ENCODE peak calls at places on chromosomes 7 and 10, in ten cellular contexts. One of them, this sample, is unnamed.

GRCh38 chr10:132065491-132066105 is at the start of gene JAKMIP3:
- DNase-seq in EL: peak
- DNase-seq in adrenal gland: peak
- DNase-seq in heart left ventricle: peak
- DNase-seq in activated B cell treated with CpG ODN at 0.5 μM for 24 hours: no peak
- DNase-seq in CD4-positive, alpha-beta memory T cell: no peak
- DNase-seq in activated T-cell treated with anti-CD3 and anti-CD28 coated beads, Interleukin-2, amount 50 U/mL, for 1 hour: no peak
- DNase-seq in psoas muscle: peak
- DNase-seq in A549: peak
- DNase-seq in fibroblast of lung: peak
- DNase-seq in this sample: peak

GRCh38 chr10:129924375-129925085 is 39.5 kb downstream of the EBF3 start:
- DNase-seq in fibroblast of lung: no peak
- DNase-seq in activated T-cell treated with anti-CD3 and anti-CD28 coated beads, Interleukin-2, amount 50 U/mL, for 1 hour: no peak
- DNase-seq in A549: no peak
- DNase-seq in psoas muscle: peak
- DNase-seq in EL: no peak
- DNase-seq in activated B cell treated with CpG ODN at 0.5 μM for 24 hours: no peak
- DNase-seq in heart left ventricle: no peak
- DNase-seq in CD4-positive, alpha-beta memory T cell: no peak
- DNase-seq in adrenal gland: no peak
- DNase-seq in this sample: no peak

GRCh38 chr10:121205625-121206024 is 354.5 kb downstream of the WDR11 start:
- DNase-seq in activated T-cell treated with anti-CD3 and anti-CD28 coated beads, Interleukin-2, amount 50 U/mL, for 1 hour: no peak
- DNase-seq in A549: no peak
- DNase-seq in CD4-positive, alpha-beta memory T cell: no peak
- DNase-seq in psoas muscle: no peak
- DNase-seq in EL: no peak
- DNase-seq in adrenal gland: no peak
- DNase-seq in fibroblast of lung: no peak
- DNase-seq in activated B cell treated with CpG ODN at 0.5 μM for 24 hours: no peak
- DNase-seq in heart left ventricle: no peak
- DNase-seq in this sample: no peak

GRCh38 chr10:16811765-16812164 is 5.5 kb downstream of the RSU1 start:
- DNase-seq in CD4-positive, alpha-beta memory T cell: no peak
- DNase-seq in adrenal gland: no peak
- DNase-seq in fibroblast of lung: no peak
- DNase-seq in activated B cell treated with CpG ODN at 0.5 μM for 24 hours: no peak
- DNase-seq in EL: no peak
- DNase-seq in heart left ventricle: no peak
- DNase-seq in activated T-cell treated with anti-CD3 and anti-CD28 coated beads, Interleukin-2, amount 50 U/mL, for 1 hour: no peak
- DNase-seq in A549: no peak
- DNase-seq in psoas muscle: no peak
- DNase-seq in this sample: no peak

GRCh38 chr7:42272793-42273665 is 36.0 kb upstream of the GLI3 start:
- DNase-seq in EL: peak
- DNase-seq in psoas muscle: no peak
- DNase-seq in fibroblast of lung: peak
- DNase-seq in activated B cell treated with CpG ODN at 0.5 μM for 24 hours: no peak
- DNase-seq in CD4-positive, alpha-beta memory T cell: no peak
- DNase-seq in activated T-cell treated with anti-CD3 and anti-CD28 coated beads, Interleukin-2, amount 50 U/mL, for 1 hour: no peak
- DNase-seq in heart left ventricle: no peak
- DNase-seq in A549: no peak
- DNase-seq in adrenal gland: no peak
- DNase-seq in this sample: peak

GRCh38 chr10:125035136-125035535 is 93.2 kb downstream of the ZRANB1 start:
- DNase-seq in heart left ventricle: no peak
- DNase-seq in activated T-cell treated with anti-CD3 and anti-CD28 coated beads, Interleukin-2, amount 50 U/mL, for 1 hour: no peak
- DNase-seq in fibroblast of lung: peak
- DNase-seq in CD4-positive, alpha-beta memory T cell: no peak
- DNase-seq in EL: peak
- DNase-seq in psoas muscle: no peak
- DNase-seq in A549: no peak
- DNase-seq in activated B cell treated with CpG ODN at 0.5 μM for 24 hours: no peak
- DNase-seq in adrenal gland: no peak
- DNase-seq in this sample: peak

GRCh38 chr10:79381804-79382221 is 34.5 kb downstream of the PPIF start:
- DNase-seq in activated T-cell treated with anti-CD3 and anti-CD28 coated beads, Interleukin-2, amount 50 U/mL, for 1 hour: no peak
- DNase-seq in activated B cell treated with CpG ODN at 0.5 μM for 24 hours: peak
- DNase-seq in fibroblast of lung: peak
- DNase-seq in adrenal gland: peak
- DNase-seq in A549: no peak
- DNase-seq in heart left ventricle: peak
- DNase-seq in CD4-positive, alpha-beta memory T cell: no peak
- DNase-seq in EL: peak
- DNase-seq in psoas muscle: peak
- DNase-seq in this sample: no peak

GRCh38 chr10:112898540-112899395 is 51.3 kb upstream of the TCF7L2 start:
- DNase-seq in CD4-positive, alpha-beta memory T cell: no peak
- DNase-seq in heart left ventricle: no peak
- DNase-seq in activated B cell treated with CpG ODN at 0.5 μM for 24 hours: no peak
- DNase-seq in fibroblast of lung: peak
- DNase-seq in EL: peak
- DNase-seq in A549: peak
- DNase-seq in psoas muscle: no peak
- DNase-seq in adrenal gland: peak
- DNase-seq in activated T-cell treated with anti-CD3 and anti-CD28 coated beads, Interleukin-2, amount 50 U/mL, for 1 hour: no peak
- DNase-seq in this sample: peak

GRCh38 chr10:61992683-61993629 is 91.5 kb downstream of the ARID5B start:
- DNase-seq in A549: no peak
- DNase-seq in fibroblast of lung: peak
- DNase-seq in adrenal gland: peak
- DNase-seq in heart left ventricle: no peak
- DNase-seq in activated B cell treated with CpG ODN at 0.5 μM for 24 hours: no peak
- DNase-seq in activated T-cell treated with anti-CD3 and anti-CD28 coated beads, Interleukin-2, amount 50 U/mL, for 1 hour: peak
- DNase-seq in EL: peak
- DNase-seq in CD4-positive, alpha-beta memory T cell: peak
- DNase-seq in psoas muscle: no peak
- DNase-seq in this sample: peak

GRCh38 chr7:37208528-37208927 is 240.1 kb downstream of the ELMO1 start:
- DNase-seq in CD4-positive, alpha-beta memory T cell: peak
- DNase-seq in fibroblast of lung: peak
- DNase-seq in heart left ventricle: no peak
- DNase-seq in activated T-cell treated with anti-CD3 and anti-CD28 coated beads, Interleukin-2, amount 50 U/mL, for 1 hour: peak
- DNase-seq in A549: peak
- DNase-seq in EL: peak
- DNase-seq in activated B cell treated with CpG ODN at 0.5 μM for 24 hours: no peak
- DNase-seq in psoas muscle: peak
- DNase-seq in adrenal gland: peak
- DNase-seq in this sample: peak

GRCh38 chr7:5638994-5639393 is 142.5 kb downstream of the RNF216 start:
- DNase-seq in EL: peak
- DNase-seq in activated T-cell treated with anti-CD3 and anti-CD28 coated beads, Interleukin-2, amount 50 U/mL, for 1 hour: no peak
- DNase-seq in heart left ventricle: peak
- DNase-seq in CD4-positive, alpha-beta memory T cell: no peak
- DNase-seq in fibroblast of lung: no peak
- DNase-seq in psoas muscle: no peak
- DNase-seq in adrenal gland: no peak
- DNase-seq in activated B cell treated with CpG ODN at 0.5 μM for 24 hours: no peak
- DNase-seq in A549: no peak
- DNase-seq in this sample: no peak

GRCh38 chr10:104824378-104825006 is 183.4 kb downstream of the SORCS3 start:
- DNase-seq in activated T-cell treated with anti-CD3 and anti-CD28 coated beads, Interleukin-2, amount 50 U/mL, for 1 hour: peak
- DNase-seq in EL: peak
- DNase-seq in fibroblast of lung: peak
- DNase-seq in heart left ventricle: no peak
- DNase-seq in adrenal gland: peak
- DNase-seq in psoas muscle: no peak
- DNase-seq in activated B cell treated with CpG ODN at 0.5 μM for 24 hours: no peak
- DNase-seq in CD4-positive, alpha-beta memory T cell: peak
- DNase-seq in A549: no peak
- DNase-seq in this sample: peak

GRCh38 chr7:138813945-138814344 is 15.9 kb upstream of the ATP6V0A4 start:
- DNase-seq in adrenal gland: no peak
- DNase-seq in heart left ventricle: no peak
- DNase-seq in activated B cell treated with CpG ODN at 0.5 μM for 24 hours: no peak
- DNase-seq in psoas muscle: no peak
- DNase-seq in CD4-positive, alpha-beta memory T cell: no peak
- DNase-seq in activated T-cell treated with anti-CD3 and anti-CD28 coated beads, Interleukin-2, amount 50 U/mL, for 1 hour: no peak
- DNase-seq in fibroblast of lung: no peak
- DNase-seq in EL: no peak
- DNase-seq in A549: no peak
- DNase-seq in this sample: no peak

GRCh38 chr7:82677493-82677892 is 233.9 kb upstream of the CACNA2D1 start:
- DNase-seq in activated T-cell treated with anti-CD3 and anti-CD28 coated beads, Interleukin-2, amount 50 U/mL, for 1 hour: peak
- DNase-seq in CD4-positive, alpha-beta memory T cell: peak
- DNase-seq in fibroblast of lung: peak
- DNase-seq in EL: peak
- DNase-seq in activated B cell treated with CpG ODN at 0.5 μM for 24 hours: no peak
- DNase-seq in heart left ventricle: peak
- DNase-seq in A549: no peak
- DNase-seq in psoas muscle: no peak
- DNase-seq in adrenal gland: no peak
- DNase-seq in this sample: peak

GRCh38 chr7:110568932-110569331 is 522.0 kb upstream of the LRRN3 start:
- DNase-seq in CD4-positive, alpha-beta memory T cell: no peak
- DNase-seq in EL: no peak
- DNase-seq in fibroblast of lung: no peak
- DNase-seq in activated T-cell treated with anti-CD3 and anti-CD28 coated beads, Interleukin-2, amount 50 U/mL, for 1 hour: no peak
- DNase-seq in heart left ventricle: no peak
- DNase-seq in activated B cell treated with CpG ODN at 0.5 μM for 24 hours: no peak
- DNase-seq in A549: no peak
- DNase-seq in psoas muscle: no peak
- DNase-seq in adrenal gland: no peak
- DNase-seq in this sample: no peak

GRCh38 chr7:149245244-149245643 is 5.8 kb downstream of the ZNF212 start:
- DNase-seq in adrenal gland: no peak
- DNase-seq in psoas muscle: no peak
- DNase-seq in heart left ventricle: no peak
- DNase-seq in fibroblast of lung: no peak
- DNase-seq in activated B cell treated with CpG ODN at 0.5 μM for 24 hours: no peak
- DNase-seq in A549: no peak
- DNase-seq in activated T-cell treated with anti-CD3 and anti-CD28 coated beads, Interleukin-2, amount 50 U/mL, for 1 hour: no peak
- DNase-seq in CD4-positive, alpha-beta memory T cell: no peak
- DNase-seq in EL: peak
- DNase-seq in this sample: no peak

GRCh38 chr7:132488634-132489302 is 87.5 kb downstream of the PLXNA4 start:
- DNase-seq in CD4-positive, alpha-beta memory T cell: no peak
- DNase-seq in adrenal gland: no peak
- DNase-seq in psoas muscle: no peak
- DNase-seq in A549: no peak
- DNase-seq in EL: peak
- DNase-seq in heart left ventricle: no peak
- DNase-seq in activated B cell treated with CpG ODN at 0.5 μM for 24 hours: no peak
- DNase-seq in fibroblast of lung: peak
- DNase-seq in activated T-cell treated with anti-CD3 and anti-CD28 coated beads, Interleukin-2, amount 50 U/mL, for 1 hour: no peak
- DNase-seq in this sample: no peak

GRCh38 chr10:71647526-71648354 is 71.8 kb downstream of the C10orf105 start:
- DNase-seq in psoas muscle: no peak
- DNase-seq in activated B cell treated with CpG ODN at 0.5 μM for 24 hours: no peak
- DNase-seq in heart left ventricle: no peak
- DNase-seq in CD4-positive, alpha-beta memory T cell: no peak
- DNase-seq in activated T-cell treated with anti-CD3 and anti-CD28 coated beads, Interleukin-2, amount 50 U/mL, for 1 hour: no peak
- DNase-seq in EL: peak
- DNase-seq in adrenal gland: no peak
- DNase-seq in A549: peak
- DNase-seq in fibroblast of lung: no peak
- DNase-seq in this sample: peak

GRCh38 chr10:101889256-101890210 is 45.9 kb upstream of the KCNIP2 start:
- DNase-seq in EL: peak
- DNase-seq in A549: peak
- DNase-seq in heart left ventricle: peak
- DNase-seq in adrenal gland: peak
- DNase-seq in activated T-cell treated with anti-CD3 and anti-CD28 coated beads, Interleukin-2, amount 50 U/mL, for 1 hour: peak
- DNase-seq in fibroblast of lung: peak
- DNase-seq in CD4-positive, alpha-beta memory T cell: peak
- DNase-seq in psoas muscle: peak
- DNase-seq in activated B cell treated with CpG ODN at 0.5 μM for 24 hours: peak
- DNase-seq in this sample: peak

GRCh38 chr10:59580257-59580863 is 129.3 kb downstream of the SLC16A9 start:
- DNase-seq in psoas muscle: no peak
- DNase-seq in adrenal gland: no peak
- DNase-seq in CD4-positive, alpha-beta memory T cell: no peak
- DNase-seq in A549: peak
- DNase-seq in fibroblast of lung: peak
- DNase-seq in heart left ventricle: no peak
- DNase-seq in activated T-cell treated with anti-CD3 and anti-CD28 coated beads, Interleukin-2, amount 50 U/mL, for 1 hour: no peak
- DNase-seq in EL: peak
- DNase-seq in activated B cell treated with CpG ODN at 0.5 μM for 24 hours: no peak
- DNase-seq in this sample: peak

GRCh38 chr7:81710751-81711150 is 59.1 kb downstream of the HGF start:
- DNase-seq in CD4-positive, alpha-beta memory T cell: no peak
- DNase-seq in activated B cell treated with CpG ODN at 0.5 μM for 24 hours: no peak
- DNase-seq in fibroblast of lung: no peak
- DNase-seq in A549: no peak
- DNase-seq in heart left ventricle: no peak
- DNase-seq in activated T-cell treated with anti-CD3 and anti-CD28 coated beads, Interleukin-2, amount 50 U/mL, for 1 hour: no peak
- DNase-seq in adrenal gland: no peak
- DNase-seq in EL: no peak
- DNase-seq in psoas muscle: no peak
- DNase-seq in this sample: no peak

GRCh38 chr10:97718659-97719142 is 5.2 kb downstream of the MARVELD1 start:
- DNase-seq in activated T-cell treated with anti-CD3 and anti-CD28 coated beads, Interleukin-2, amount 50 U/mL, for 1 hour: no peak
- DNase-seq in adrenal gland: peak
- DNase-seq in fibroblast of lung: peak
- DNase-seq in A549: peak
- DNase-seq in EL: no peak
- DNase-seq in psoas muscle: no peak
- DNase-seq in CD4-positive, alpha-beta memory T cell: no peak
- DNase-seq in heart left ventricle: no peak
- DNase-seq in activated B cell treated with CpG ODN at 0.5 μM for 24 hours: no peak
- DNase-seq in this sample: peak

GRCh38 chr7:107201795-107202450 is 33.1 kb downstream of the HBP1 start:
- DNase-seq in adrenal gland: peak
- DNase-seq in activated T-cell treated with anti-CD3 and anti-CD28 coated beads, Interleukin-2, amount 50 U/mL, for 1 hour: no peak
- DNase-seq in EL: peak
- DNase-seq in A549: peak
- DNase-seq in fibroblast of lung: peak
- DNase-seq in activated B cell treated with CpG ODN at 0.5 μM for 24 hours: no peak
- DNase-seq in CD4-positive, alpha-beta memory T cell: peak
- DNase-seq in psoas muscle: peak
- DNase-seq in heart left ventricle: peak
- DNase-seq in this sample: peak

GRCh38 chr10:14124951-14125350 is 205.8 kb downstream of the FRMD4A start:
- DNase-seq in activated B cell treated with CpG ODN at 0.5 μM for 24 hours: no peak
- DNase-seq in heart left ventricle: no peak
- DNase-seq in psoas muscle: no peak
- DNase-seq in adrenal gland: no peak
- DNase-seq in fibroblast of lung: no peak
- DNase-seq in activated T-cell treated with anti-CD3 and anti-CD28 coated beads, Interleukin-2, amount 50 U/mL, for 1 hour: no peak
- DNase-seq in EL: no peak
- DNase-seq in CD4-positive, alpha-beta memory T cell: no peak
- DNase-seq in A549: no peak
- DNase-seq in this sample: no peak

GRCh38 chr10:56266120-56266519 is 94.9 kb downstream of the ZWINT start:
- DNase-seq in EL: no peak
- DNase-seq in heart left ventricle: no peak
- DNase-seq in activated B cell treated with CpG ODN at 0.5 μM for 24 hours: no peak
- DNase-seq in CD4-positive, alpha-beta memory T cell: no peak
- DNase-seq in psoas muscle: no peak
- DNase-seq in activated T-cell treated with anti-CD3 and anti-CD28 coated beads, Interleukin-2, amount 50 U/mL, for 1 hour: no peak
- DNase-seq in A549: no peak
- DNase-seq in fibroblast of lung: no peak
- DNase-seq in adrenal gland: no peak
- DNase-seq in this sample: no peak

GRCh38 chr7:82263880-82264751 is 179.5 kb downstream of the CACNA2D1 start:
- DNase-seq in A549: no peak
- DNase-seq in activated T-cell treated with anti-CD3 and anti-CD28 coated beads, Interleukin-2, amount 50 U/mL, for 1 hour: no peak
- DNase-seq in heart left ventricle: no peak
- DNase-seq in activated B cell treated with CpG ODN at 0.5 μM for 24 hours: no peak
- DNase-seq in psoas muscle: no peak
- DNase-seq in EL: no peak
- DNase-seq in adrenal gland: no peak
- DNase-seq in CD4-positive, alpha-beta memory T cell: no peak
- DNase-seq in fibroblast of lung: no peak
- DNase-seq in this sample: no peak

GRCh38 chr7:32525839-32526238 is 30.6 kb downstream of the AVL9 start:
- DNase-seq in heart left ventricle: no peak
- DNase-seq in activated B cell treated with CpG ODN at 0.5 μM for 24 hours: no peak
- DNase-seq in EL: no peak
- DNase-seq in fibroblast of lung: no peak
- DNase-seq in psoas muscle: no peak
- DNase-seq in activated T-cell treated with anti-CD3 and anti-CD28 coated beads, Interleukin-2, amount 50 U/mL, for 1 hour: no peak
- DNase-seq in adrenal gland: no peak
- DNase-seq in CD4-positive, alpha-beta memory T cell: no peak
- DNase-seq in A549: no peak
- DNase-seq in this sample: no peak

GRCh38 chr7:104160375-104160774 is 47.4 kb downstream of the ORC5 start:
- DNase-seq in adrenal gland: no peak
- DNase-seq in CD4-positive, alpha-beta memory T cell: peak
- DNase-seq in EL: peak
- DNase-seq in activated B cell treated with CpG ODN at 0.5 μM for 24 hours: no peak
- DNase-seq in fibroblast of lung: peak
- DNase-seq in psoas muscle: no peak
- DNase-seq in heart left ventricle: no peak
- DNase-seq in A549: no peak
- DNase-seq in activated T-cell treated with anti-CD3 and anti-CD28 coated beads, Interleukin-2, amount 50 U/mL, for 1 hour: no peak
- DNase-seq in this sample: peak

This sample was measured in lung microvascular endothelial cell.